ENCODE peak calls at places on chromosomes 6 and 20, in eight cellular contexts. One of them, this sample, is unnamed.

GRCh38 chr6:41757268-41757667 is 10.1 kb upstream of the PGC start:
- DNase-seq in psoas muscle: no peak
- DNase-seq in osteocyte: no peak
- DNase-seq in endothelial cell: no peak
- DNase-seq in GM12865: no peak
- DNase-seq in bronchial epithelial cell: no peak
- DNase-seq in neural crest cell: no peak
- DNase-seq in heart left ventricle: no peak
- DNase-seq in this sample: no peak

GRCh38 chr6:113635222-113635970 is 221.7 kb upstream of the MARCKS start:
- DNase-seq in psoas muscle: no peak
- DNase-seq in osteocyte: no peak
- DNase-seq in endothelial cell: no peak
- DNase-seq in GM12865: no peak
- DNase-seq in bronchial epithelial cell: peak
- DNase-seq in neural crest cell: no peak
- DNase-seq in heart left ventricle: no peak
- DNase-seq in this sample: no peak

GRCh38 chr6:166478782-166479592 is 96.2 kb upstream of the MPC1 start:
- DNase-seq in psoas muscle: no peak
- DNase-seq in osteocyte: no peak
- DNase-seq in endothelial cell: no peak
- DNase-seq in GM12865: no peak
- DNase-seq in bronchial epithelial cell: no peak
- DNase-seq in neural crest cell: no peak
- DNase-seq in heart left ventricle: no peak
- DNase-seq in this sample: no peak

GRCh38 chr6:52904562-52905279 is 4.8 kb downstream of the GSTA3 start:
- DNase-seq in psoas muscle: no peak
- DNase-seq in osteocyte: no peak
- DNase-seq in endothelial cell: no peak
- DNase-seq in GM12865: no peak
- DNase-seq in bronchial epithelial cell: no peak
- DNase-seq in neural crest cell: no peak
- DNase-seq in heart left ventricle: no peak
- DNase-seq in this sample: no peak

GRCh38 chr6:22147983-22148797 is 148.6 kb downstream of the PRL start:
- DNase-seq in psoas muscle: no peak
- DNase-seq in osteocyte: peak
- DNase-seq in endothelial cell: no peak
- DNase-seq in GM12865: no peak
- DNase-seq in bronchial epithelial cell: peak
- DNase-seq in neural crest cell: no peak
- DNase-seq in heart left ventricle: peak
- DNase-seq in this sample: no peak

GRCh38 chr20:5000263-5001173 is 792 bp downstream of the SLC23A2 start:
- DNase-seq in psoas muscle: peak
- DNase-seq in osteocyte: no peak
- DNase-seq in endothelial cell: peak
- DNase-seq in GM12865: no peak
- DNase-seq in bronchial epithelial cell: no peak
- DNase-seq in neural crest cell: peak
- DNase-seq in heart left ventricle: peak
- DNase-seq in this sample: peak

GRCh38 chr6:34816635-34817301 is 24.9 kb downstream of the BLTP3A start:
- DNase-seq in psoas muscle: no peak
- DNase-seq in osteocyte: no peak
- DNase-seq in endothelial cell: no peak
- DNase-seq in GM12865: peak
- DNase-seq in bronchial epithelial cell: no peak
- DNase-seq in neural crest cell: no peak
- DNase-seq in heart left ventricle: no peak
- DNase-seq in this sample: no peak

GRCh38 chr6:97913721-97914120 is 630.7 kb upstream of the MMS22L start:
- DNase-seq in psoas muscle: no peak
- DNase-seq in osteocyte: no peak
- DNase-seq in endothelial cell: no peak
- DNase-seq in GM12865: no peak
- DNase-seq in bronchial epithelial cell: no peak
- DNase-seq in neural crest cell: no peak
- DNase-seq in heart left ventricle: no peak
- DNase-seq in this sample: no peak

GRCh38 chr6:31729515-31729978 is 448 bp upstream of the DDAH2 start:
- DNase-seq in psoas muscle: peak
- DNase-seq in osteocyte: peak
- DNase-seq in endothelial cell: peak
- DNase-seq in GM12865: peak
- DNase-seq in bronchial epithelial cell: peak
- DNase-seq in neural crest cell: peak
- DNase-seq in heart left ventricle: peak
- DNase-seq in this sample: peak

GRCh38 chr6:28648035-28648877 is 122.6 kb downstream of the GPX5 start:
- DNase-seq in psoas muscle: no peak
- DNase-seq in osteocyte: peak
- DNase-seq in endothelial cell: peak
- DNase-seq in GM12865: peak
- DNase-seq in bronchial epithelial cell: peak
- DNase-seq in neural crest cell: peak
- DNase-seq in heart left ventricle: no peak
- DNase-seq in this sample: peak

GRCh38 chr6:43076928-43077809 is 1.1 kb downstream of the PTK7 start:
- DNase-seq in psoas muscle: no peak
- DNase-seq in osteocyte: peak
- DNase-seq in endothelial cell: peak
- DNase-seq in GM12865: no peak
- DNase-seq in bronchial epithelial cell: peak
- DNase-seq in neural crest cell: peak
- DNase-seq in heart left ventricle: no peak
- DNase-seq in this sample: no peak

GRCh38 chr6:134240664-134241431 is 77.1 kb downstream of the SGK1 start:
- DNase-seq in psoas muscle: peak
- DNase-seq in osteocyte: no peak
- DNase-seq in endothelial cell: no peak
- DNase-seq in GM12865: peak
- DNase-seq in bronchial epithelial cell: peak
- DNase-seq in neural crest cell: no peak
- DNase-seq in heart left ventricle: peak
- DNase-seq in this sample: no peak

GRCh38 chr20:13681248-13682125 is 42.8 kb upstream of the TASP1 start:
- DNase-seq in psoas muscle: no peak
- DNase-seq in osteocyte: no peak
- DNase-seq in endothelial cell: no peak
- DNase-seq in GM12865: peak
- DNase-seq in bronchial epithelial cell: peak
- DNase-seq in neural crest cell: no peak
- DNase-seq in heart left ventricle: no peak
- DNase-seq in this sample: peak

GRCh38 chr20:9949563-9949962 is 85.2 kb upstream of the ANKEF1 start:
- DNase-seq in psoas muscle: no peak
- DNase-seq in osteocyte: no peak
- DNase-seq in endothelial cell: no peak
- DNase-seq in GM12865: no peak
- DNase-seq in bronchial epithelial cell: no peak
- DNase-seq in neural crest cell: no peak
- DNase-seq in heart left ventricle: no peak
- DNase-seq in this sample: no peak

GRCh38 chr6:141552463-141552862 is 580.3 kb upstream of the GJE1 start:
- DNase-seq in psoas muscle: no peak
- DNase-seq in osteocyte: no peak
- DNase-seq in endothelial cell: no peak
- DNase-seq in GM12865: peak
- DNase-seq in bronchial epithelial cell: peak
- DNase-seq in neural crest cell: no peak
- DNase-seq in heart left ventricle: no peak
- DNase-seq in this sample: peak

GRCh38 chr6:158803733-158804143 is 15.4 kb downstream of the EZR start:
- DNase-seq in psoas muscle: no peak
- DNase-seq in osteocyte: no peak
- DNase-seq in endothelial cell: peak
- DNase-seq in GM12865: peak
- DNase-seq in bronchial epithelial cell: peak
- DNase-seq in neural crest cell: no peak
- DNase-seq in heart left ventricle: no peak
- DNase-seq in this sample: peak

GRCh38 chr6:42276008-42276890 is 58.6 kb upstream of the MRPS10 start:
- DNase-seq in psoas muscle: peak
- DNase-seq in osteocyte: no peak
- DNase-seq in endothelial cell: no peak
- DNase-seq in GM12865: no peak
- DNase-seq in bronchial epithelial cell: no peak
- DNase-seq in neural crest cell: no peak
- DNase-seq in heart left ventricle: peak
- DNase-seq in this sample: no peak

GRCh38 chr6:41704656-41705328 is 30.6 kb downstream of the TFEB start:
- DNase-seq in psoas muscle: no peak
- DNase-seq in osteocyte: no peak
- DNase-seq in endothelial cell: no peak
- DNase-seq in GM12865: peak
- DNase-seq in bronchial epithelial cell: no peak
- DNase-seq in neural crest cell: no peak
- DNase-seq in heart left ventricle: no peak
- DNase-seq in this sample: no peak

GRCh38 chr6:17574871-17575560 is 25.1 kb upstream of the FAM8A1 start:
- DNase-seq in psoas muscle: no peak
- DNase-seq in osteocyte: no peak
- DNase-seq in endothelial cell: no peak
- DNase-seq in GM12865: no peak
- DNase-seq in bronchial epithelial cell: peak
- DNase-seq in neural crest cell: no peak
- DNase-seq in heart left ventricle: no peak
- DNase-seq in this sample: no peak

GRCh38 chr6:139235666-139236065 is 56.1 kb downstream of the TXLNB start:
- DNase-seq in psoas muscle: no peak
- DNase-seq in osteocyte: peak
- DNase-seq in endothelial cell: no peak
- DNase-seq in GM12865: no peak
- DNase-seq in bronchial epithelial cell: no peak
- DNase-seq in neural crest cell: no peak
- DNase-seq in heart left ventricle: no peak
- DNase-seq in this sample: no peak

GRCh38 chr6:139236105-139236504 is 55.7 kb downstream of the TXLNB start:
- DNase-seq in psoas muscle: no peak
- DNase-seq in osteocyte: peak
- DNase-seq in endothelial cell: no peak
- DNase-seq in GM12865: no peak
- DNase-seq in bronchial epithelial cell: no peak
- DNase-seq in neural crest cell: no peak
- DNase-seq in heart left ventricle: no peak
- DNase-seq in this sample: no peak

GRCh38 chr6:139231206-139231605 is 60.6 kb downstream of the TXLNB start:
- DNase-seq in psoas muscle: no peak
- DNase-seq in osteocyte: no peak
- DNase-seq in endothelial cell: no peak
- DNase-seq in GM12865: no peak
- DNase-seq in bronchial epithelial cell: peak
- DNase-seq in neural crest cell: no peak
- DNase-seq in heart left ventricle: no peak
- DNase-seq in this sample: no peak

GRCh38 chr6:139230421-139230840 is 61.4 kb downstream of the TXLNB start:
- DNase-seq in psoas muscle: no peak
- DNase-seq in osteocyte: no peak
- DNase-seq in endothelial cell: no peak
- DNase-seq in GM12865: peak
- DNase-seq in bronchial epithelial cell: peak
- DNase-seq in neural crest cell: no peak
- DNase-seq in heart left ventricle: no peak
- DNase-seq in this sample: no peak
- TF ChIP-seq CTCF in psoas muscle: no peak
- TF ChIP-seq CTCF in osteocyte: peak
- TF ChIP-seq CTCF in endothelial cell: no peak
- TF ChIP-seq CTCF in GM12865: peak
- TF ChIP-seq CTCF in bronchial epithelial cell: peak
- TF ChIP-seq CTCF in neural crest cell: no peak
- TF ChIP-seq CTCF in heart left ventricle: no peak
- TF ChIP-seq CTCF in this sample: peak

DNA sequence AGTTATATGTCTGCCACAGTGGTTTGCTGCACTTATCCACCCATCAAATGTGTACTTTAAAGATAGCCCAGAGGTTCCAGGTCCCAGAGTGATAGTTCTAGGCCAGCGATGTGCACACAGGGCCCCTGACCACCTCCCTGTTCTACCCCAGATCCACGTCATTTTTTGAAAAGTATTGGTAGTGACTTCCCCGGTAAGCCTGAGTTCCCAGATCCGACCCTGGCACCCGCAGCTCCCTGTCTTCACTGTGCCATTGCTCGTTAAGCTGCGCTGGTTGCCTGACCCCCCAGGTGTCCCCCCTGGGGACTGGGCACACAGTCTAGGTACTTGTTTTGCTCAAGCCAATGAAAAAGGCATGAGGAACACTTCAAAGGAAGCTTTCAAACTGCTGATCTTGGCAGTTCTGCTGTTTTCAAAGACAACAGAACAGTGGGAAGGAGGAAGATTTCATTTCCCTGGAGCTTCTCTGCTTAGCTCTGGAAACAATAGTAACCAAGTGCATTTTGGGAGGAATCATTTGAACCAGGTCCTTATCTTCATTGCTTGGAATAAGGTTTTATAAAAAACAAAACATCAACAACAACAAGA is 116.3 kb upstream of the TAB2 start:
- DNase-seq in psoas muscle: no peak
- DNase-seq in osteocyte: no peak
- DNase-seq in endothelial cell: no peak
- DNase-seq in GM12865: no peak
- DNase-seq in bronchial epithelial cell: no peak
- DNase-seq in neural crest cell: no peak
- DNase-seq in heart left ventricle: no peak
- DNase-seq in this sample: no peak
- TF ChIP-seq CTCF in psoas muscle: no peak
- TF ChIP-seq CTCF in osteocyte: no peak
- TF ChIP-seq CTCF in endothelial cell: no peak
- TF ChIP-seq CTCF in GM12865: no peak
- TF ChIP-seq CTCF in bronchial epithelial cell: no peak
- TF ChIP-seq CTCF in neural crest cell: no peak
- TF ChIP-seq CTCF in heart left ventricle: no peak
- TF ChIP-seq CTCF in this sample: no peak

DNA sequence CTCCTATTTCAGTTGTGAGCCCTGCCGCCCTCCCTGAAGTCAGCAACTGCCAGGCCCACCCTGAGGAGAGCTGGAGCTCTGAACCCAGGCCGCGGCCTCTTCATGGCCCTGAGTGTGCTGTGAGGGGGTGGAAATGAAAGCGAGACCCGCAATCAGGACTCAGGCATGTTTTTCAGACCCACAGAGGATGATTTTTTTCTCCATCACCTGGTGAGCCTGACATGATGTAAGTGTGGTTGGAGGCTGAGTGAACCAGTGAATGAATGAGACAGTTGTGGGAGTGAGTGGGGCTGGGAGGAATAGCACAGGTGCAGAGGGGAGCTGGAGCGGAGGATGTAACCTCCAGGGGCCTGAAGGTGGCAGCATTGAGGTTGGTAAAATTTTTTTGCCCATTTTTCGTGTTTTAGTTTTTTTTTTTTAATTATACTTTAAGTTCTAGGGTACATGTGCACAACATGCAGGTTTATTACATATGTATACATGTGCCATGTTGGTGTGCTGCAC is 18.3 kb downstream of the RAET1L start:
- DNase-seq in psoas muscle: no peak
- DNase-seq in osteocyte: peak
- DNase-seq in endothelial cell: no peak
- DNase-seq in GM12865: peak
- DNase-seq in bronchial epithelial cell: no peak
- DNase-seq in neural crest cell: no peak
- DNase-seq in heart left ventricle: no peak
- DNase-seq in this sample: peak
- TF ChIP-seq CTCF in psoas muscle: peak
- TF ChIP-seq CTCF in osteocyte: peak
- TF ChIP-seq CTCF in endothelial cell: peak
- TF ChIP-seq CTCF in GM12865: peak
- TF ChIP-seq CTCF in bronchial epithelial cell: peak
- TF ChIP-seq CTCF in neural crest cell: peak
- TF ChIP-seq CTCF in heart left ventricle: peak
- TF ChIP-seq CTCF in this sample: peak

GRCh38 chr20:38790210-38791053 is 15.1 kb upstream of the PPP1R16B start:
- DNase-seq in psoas muscle: no peak
- DNase-seq in osteocyte: no peak
- DNase-seq in endothelial cell: peak
- DNase-seq in GM12865: peak
- DNase-seq in bronchial epithelial cell: peak
- DNase-seq in neural crest cell: peak
- DNase-seq in heart left ventricle: no peak
- DNase-seq in this sample: no peak
- TF ChIP-seq CTCF in psoas muscle: peak
- TF ChIP-seq CTCF in osteocyte: peak
- TF ChIP-seq CTCF in endothelial cell: peak
- TF ChIP-seq CTCF in GM12865: peak
- TF ChIP-seq CTCF in bronchial epithelial cell: peak
- TF ChIP-seq CTCF in neural crest cell: peak
- TF ChIP-seq CTCF in heart left ventricle: peak
- TF ChIP-seq CTCF in this sample: peak

This sample was measured in GM10248.